ENCODE peak calls at places on chromosomes 6 and 20, in four cellular contexts. One of them, this sample, is unnamed.

GRCh38 chr6:134600671-134601070 is 282.8 kb upstream of the SGK1 start:
- DNase-seq in HepG2: no peak
- DNase-seq in SK-N-SH: no peak
- DNase-seq in HCT116: no peak
- DNase-seq in this sample: no peak

GRCh38 chr6:163231356-163232014 is 183.0 kb upstream of the QKI start:
- DNase-seq in HCT116: no peak
- DNase-seq in HepG2: no peak
- DNase-seq in SK-N-SH: no peak
- DNase-seq in this sample: no peak

GRCh38 chr20:51763965-51764602 is 4.1 kb downstream of the ATP9A start:
- DNase-seq in HCT116: no peak
- DNase-seq in HepG2: no peak
- DNase-seq in SK-N-SH: no peak
- DNase-seq in this sample: no peak

GRCh38 chr20:3854462-3854870 is 7.8 kb downstream of the MAVS start:
- DNase-seq in HepG2: peak; percentile 70
- DNase-seq in SK-N-SH: no peak
- DNase-seq in HCT116: no peak
- DNase-seq in this sample: no peak

GRCh38 chr6:14881399-14881798 is 364.5 kb upstream of the JARID2 start:
- DNase-seq in HCT116: no peak
- DNase-seq in HepG2: no peak
- DNase-seq in SK-N-SH: no peak
- DNase-seq in this sample: no peak

GRCh38 chr6:119157495-119157827 is 79.0 kb upstream of the FAM184A start:
- DNase-seq in SK-N-SH: no peak
- DNase-seq in HCT116: no peak
- DNase-seq in HepG2: no peak
- DNase-seq in this sample: no peak

GRCh38 chr6:129619579-129620233 is 90.3 kb downstream of the ARHGAP18 start:
- DNase-seq in SK-N-SH: no peak
- DNase-seq in HCT116: no peak
- DNase-seq in HepG2: no peak
- DNase-seq in this sample: no peak

GRCh38 chr6:32836873-32837272 is 1.7 kb downstream of the TAP2 start:
- DNase-seq in SK-N-SH: no peak
- DNase-seq in HepG2: no peak
- DNase-seq in HCT116: no peak
- DNase-seq in this sample: no peak

GRCh38 chr20:21681932-21682318 is 23.5 kb upstream of the PAX1 start:
- DNase-seq in HepG2: no peak
- DNase-seq in SK-N-SH: no peak
- DNase-seq in HCT116: no peak
- DNase-seq in this sample: no peak

GRCh38 chr6:44531447-44532015 is 144.0 kb downstream of the CDC5L start:
- DNase-seq in HepG2: no peak
- DNase-seq in HCT116: no peak
- DNase-seq in SK-N-SH: no peak
- DNase-seq in this sample: no peak

GRCh38 chr6:136103763-136104311 is 146.3 kb downstream of the MTFR2 start:
- DNase-seq in HepG2: peak; percentile 38
- DNase-seq in SK-N-SH: peak; percentile 48
- DNase-seq in HCT116: no peak
- DNase-seq in this sample: no peak

GRCh38 chr20:36498386-36499179 is 42.7 kb upstream of the MYL9 start:
- DNase-seq in SK-N-SH: no peak
- DNase-seq in HepG2: no peak
- DNase-seq in HCT116: no peak
- DNase-seq in this sample: no peak

GRCh38 chr20:49543858-49544437 is 24.0 kb downstream of the PTGIS start:
- DNase-seq in SK-N-SH: no peak
- DNase-seq in HepG2: no peak
- DNase-seq in HCT116: no peak
- DNase-seq in this sample: no peak

GRCh38 chr6:44176935-44177509 is 18.4 kb downstream of the CAPN11 start:
- DNase-seq in SK-N-SH: no peak
- DNase-seq in HCT116: no peak
- DNase-seq in HepG2: no peak
- DNase-seq in this sample: no peak

GRCh38 chr20:50728486-50728980 is 2.8 kb upstream of the PARD6B start:
- DNase-seq in SK-N-SH: no peak
- DNase-seq in HCT116: no peak
- DNase-seq in HepG2: peak; percentile 35
- DNase-seq in this sample: no peak
- H3K9ac ChIP-seq in SK-N-SH: no peak overlapping the region
- H3K9ac ChIP-seq in HCT116: peak overlapping the region; percentile 78
- H3K9ac ChIP-seq in HepG2: peak overlapping the region; percentile 74
- H3K9ac ChIP-seq in this sample: no peak overlapping the region

GRCh38 chr6:19354181-19354580 is 483.0 kb upstream of the ID4 start:
- DNase-seq in HepG2: no peak
- DNase-seq in HCT116: no peak
- DNase-seq in SK-N-SH: no peak
- DNase-seq in this sample: no peak

DNA sequence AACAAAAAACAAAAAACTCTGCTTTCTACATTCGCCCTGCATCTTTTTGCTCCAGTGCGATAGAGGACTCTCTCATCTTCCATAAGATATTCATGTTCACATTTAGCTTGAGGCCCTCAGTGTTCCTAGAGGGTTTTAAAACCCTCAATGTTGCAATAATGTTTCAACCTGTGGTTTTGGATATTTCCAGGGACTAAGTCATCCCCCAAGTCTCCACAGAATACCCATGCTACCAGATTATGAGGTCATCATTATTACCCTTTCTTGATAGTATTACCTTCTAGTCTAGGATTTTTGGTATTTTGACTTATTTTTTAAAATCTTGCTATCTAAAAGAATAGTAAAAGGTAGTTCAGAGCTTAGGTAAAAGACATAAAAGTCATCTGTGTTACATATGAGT is 480.5 kb upstream of the ID4 start:
- DNase-seq in HCT116: no peak
- DNase-seq in HepG2: no peak
- DNase-seq in SK-N-SH: no peak
- DNase-seq in this sample: no peak
- TF ChIP-seq ZBTB33 in HCT116: no peak
- TF ChIP-seq ZBTB33 in HepG2: no peak
- TF ChIP-seq ZBTB33 in SK-N-SH: no peak
- TF ChIP-seq ZBTB33 in this sample: no peak

DNA sequence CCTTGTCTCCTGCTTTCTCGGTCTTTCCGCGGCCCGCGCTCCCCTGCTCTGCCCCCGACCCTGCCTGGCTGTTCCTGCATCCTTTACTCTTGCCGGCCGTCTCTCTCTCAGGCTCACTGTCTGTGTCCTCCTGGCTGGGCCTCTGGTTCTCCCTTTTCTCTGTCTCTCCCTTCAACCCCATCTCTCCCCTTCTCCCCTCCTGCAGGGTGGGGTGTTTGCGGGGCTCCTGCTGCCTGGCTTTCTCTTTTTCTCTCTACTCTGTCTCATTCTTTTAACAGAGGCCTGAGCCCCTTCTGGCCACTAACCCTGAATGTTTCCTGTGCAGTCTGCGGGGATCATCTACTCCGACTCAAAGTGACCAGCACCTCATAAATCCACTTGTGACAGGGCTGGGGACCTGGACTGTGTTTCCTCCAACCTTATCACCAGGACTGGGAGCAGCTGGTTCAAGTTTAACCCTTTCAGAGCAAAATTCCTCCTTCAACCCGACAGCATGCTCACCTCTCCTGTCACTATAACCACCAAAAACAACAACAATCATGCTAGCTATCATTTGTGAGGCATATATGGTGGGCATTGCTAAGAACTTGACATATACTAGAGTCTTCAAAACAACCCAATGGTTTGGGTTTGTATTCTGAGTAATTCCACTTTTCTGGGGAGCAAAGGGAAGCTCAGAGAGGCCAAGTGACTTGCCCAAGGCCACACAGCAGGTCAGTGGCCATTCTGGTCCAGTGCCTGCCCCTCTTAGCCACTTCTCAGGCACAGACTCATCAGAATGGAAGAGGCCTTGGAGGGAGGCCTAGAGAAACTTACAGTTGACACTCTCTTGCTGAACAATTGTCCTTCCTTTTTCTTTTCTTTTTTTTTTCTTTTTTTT is 811 bp upstream of the RSPO4 start:
- DNase-seq in SK-N-SH: peak; percentile 66
- DNase-seq in HepG2: no peak
- DNase-seq in HCT116: no peak
- DNase-seq in this sample: no peak
- H3K9ac ChIP-seq in SK-N-SH: no peak overlapping the region
- H3K9ac ChIP-seq in HepG2: no peak overlapping the region
- H3K9ac ChIP-seq in HCT116: no peak overlapping the region
- H3K9ac ChIP-seq in this sample: no peak overlapping the region

DNA sequence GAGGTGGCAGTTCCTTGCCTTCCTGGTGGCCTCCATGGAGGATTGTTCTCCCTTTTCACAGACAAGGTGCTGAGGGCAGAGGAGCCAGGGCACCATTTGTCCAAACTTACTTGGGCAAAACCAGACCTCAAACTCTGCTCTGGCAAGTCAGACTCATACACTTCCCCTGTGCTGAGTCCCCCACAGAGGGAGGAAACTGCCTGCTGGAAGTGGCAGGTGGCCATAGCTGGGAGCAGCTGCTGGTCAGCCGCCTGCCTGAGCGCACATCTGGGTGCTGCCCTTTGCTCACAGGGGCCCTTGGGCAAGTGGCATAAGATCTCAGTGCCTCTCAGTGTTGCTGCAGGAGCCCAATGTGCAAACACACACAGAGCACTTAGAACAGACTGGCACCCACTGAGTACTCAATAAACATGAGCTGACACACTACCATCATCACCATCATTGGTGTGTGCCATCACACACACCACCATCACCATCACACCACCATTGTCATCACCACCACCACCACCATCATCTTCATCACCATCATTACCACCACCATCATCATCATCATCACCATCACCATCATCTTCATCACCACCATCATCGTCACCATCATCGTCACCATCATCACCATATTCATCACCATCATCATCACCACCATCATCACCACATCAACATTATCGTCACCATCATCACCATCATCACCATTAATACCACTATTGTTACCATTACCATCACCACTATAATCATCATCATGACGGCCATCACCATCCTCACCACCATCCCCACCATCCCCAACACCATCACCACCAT is 17.6 kb downstream of the NOL4L start:
- DNase-seq in SK-N-SH: no peak
- DNase-seq in HepG2: no peak
- DNase-seq in HCT116: no peak
- DNase-seq in this sample: no peak
- TF ChIP-seq ZBTB33 in SK-N-SH: no peak
- TF ChIP-seq ZBTB33 in HepG2: peak; percentile 68
- TF ChIP-seq ZBTB33 in HCT116: no peak
- TF ChIP-seq ZBTB33 in this sample: no peak

GRCh38 chr6:83053678-83054077 is 12.0 kb downstream of the UBE3D start:
- DNase-seq in SK-N-SH: peak; percentile 37
- DNase-seq in HepG2: no peak
- DNase-seq in HCT116: no peak
- DNase-seq in this sample: peak; percentile 60

GRCh38 chr6:83055366-83055964 is 10.2 kb downstream of the UBE3D start:
- DNase-seq in SK-N-SH: peak; percentile 62
- DNase-seq in HCT116: peak; percentile 8
- DNase-seq in HepG2: peak; percentile 31
- DNase-seq in this sample: peak; percentile 67

GRCh38 chr6:83062225-83062624 is 3.4 kb downstream of the UBE3D start:
- DNase-seq in SK-N-SH: no peak
- DNase-seq in HCT116: no peak
- DNase-seq in HepG2: no peak
- DNase-seq in this sample: no peak

DNA sequence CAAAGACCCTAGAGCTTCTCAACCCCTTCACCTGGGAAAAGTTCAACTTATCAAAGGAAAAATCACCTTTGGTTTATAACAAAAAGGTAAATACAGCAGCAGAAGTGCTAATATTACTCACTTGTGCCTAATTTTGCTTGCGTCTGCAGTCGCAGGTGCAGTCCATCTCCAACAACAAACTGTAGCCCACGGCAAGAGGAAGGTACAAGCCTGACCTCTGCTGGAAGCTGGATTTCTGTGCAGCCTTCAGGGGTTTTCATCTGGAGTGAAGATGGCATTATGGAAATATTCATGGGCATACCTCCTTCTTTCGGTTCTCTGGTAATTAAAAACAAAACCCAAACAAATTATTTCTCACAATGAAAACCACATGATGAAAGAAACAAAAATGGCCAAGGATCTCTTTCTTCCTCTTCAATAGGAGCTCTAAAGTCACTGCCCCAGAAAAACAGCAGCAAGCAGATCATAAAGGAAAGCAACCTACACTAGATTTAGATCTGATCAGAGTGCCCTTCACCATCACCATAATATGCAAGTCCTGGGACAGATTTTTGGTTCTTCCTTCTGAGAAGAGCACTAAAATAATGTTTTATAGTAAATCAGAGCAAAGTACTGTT is 7.8 kb downstream of the UBE3D start:
- DNase-seq in HepG2: peak; percentile 42
- DNase-seq in HCT116: peak; percentile 22
- DNase-seq in SK-N-SH: peak; percentile 57
- DNase-seq in this sample: peak; percentile 20
- H3K9ac ChIP-seq in HepG2: no peak overlapping the region
- H3K9ac ChIP-seq in HCT116: no peak overlapping the region
- H3K9ac ChIP-seq in SK-N-SH: no peak overlapping the region
- H3K9ac ChIP-seq in this sample: no peak overlapping the region

GRCh38 chr6:167985205-167985604 is 12.3 kb upstream of the KIF25 start:
- DNase-seq in HepG2: no peak
- DNase-seq in SK-N-SH: no peak
- DNase-seq in HCT116: no peak
- DNase-seq in this sample: no peak

GRCh38 chr6:167985911-167986595 is 11.4 kb upstream of the KIF25 start:
- DNase-seq in HepG2: no peak
- DNase-seq in SK-N-SH: no peak
- DNase-seq in HCT116: no peak
- DNase-seq in this sample: no peak

GRCh38 chr6:167987396-167987795 is 10.1 kb upstream of the KIF25 start:
- DNase-seq in HCT116: no peak
- DNase-seq in HepG2: no peak
- DNase-seq in SK-N-SH: no peak
- DNase-seq in this sample: no peak

GRCh38 chr6:167982063-167982462 is 15.4 kb upstream of the KIF25 start:
- DNase-seq in HepG2: no peak
- DNase-seq in SK-N-SH: no peak
- DNase-seq in HCT116: no peak
- DNase-seq in this sample: no peak

DNA sequence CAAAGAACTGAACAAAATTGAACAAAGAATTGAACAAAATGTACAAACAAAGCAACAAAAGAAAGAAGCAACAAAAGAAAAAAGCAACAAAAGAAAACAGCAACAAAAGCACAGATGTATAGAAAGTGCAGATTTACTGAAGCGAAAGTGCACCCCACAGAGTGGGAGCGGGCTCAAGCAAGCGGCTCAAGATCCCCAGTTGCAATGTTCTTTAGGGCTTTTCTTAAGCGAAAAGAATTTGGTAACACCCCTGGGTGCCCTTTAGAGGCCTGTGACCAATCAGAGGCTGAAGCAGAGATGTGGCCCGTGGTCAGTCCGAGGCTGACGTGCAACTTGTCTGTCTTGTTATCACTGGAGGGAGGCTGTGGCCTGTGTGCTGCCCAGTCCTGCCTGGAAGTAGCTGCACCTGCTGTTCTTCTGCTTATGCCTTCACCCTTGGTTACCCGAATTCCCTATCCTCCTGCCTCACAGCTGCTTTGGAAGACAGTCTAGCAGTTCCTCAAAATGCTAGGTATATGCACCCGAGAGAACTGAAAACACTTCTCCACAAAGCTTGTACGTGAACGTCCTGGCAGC is 13.2 kb upstream of the KIF25 start:
- DNase-seq in HepG2: no peak
- DNase-seq in SK-N-SH: no peak
- DNase-seq in HCT116: no peak
- DNase-seq in this sample: no peak
- TF ChIP-seq ZBTB33 in HepG2: no peak
- TF ChIP-seq ZBTB33 in SK-N-SH: no peak
- TF ChIP-seq ZBTB33 in HCT116: no peak
- TF ChIP-seq ZBTB33 in this sample: no peak